ENCODE peak calls at places on chromosomes 2 and 18, in five cellular contexts. M, O, C, F and A are unnamed samples.

GRCh38 chr2:48852938-48853337 is 97.4 kb upstream of the LHCGR start:
- DNase-seq in M (no peak), O (no peak), C (no peak), F (no peak), A (no peak)

GRCh38 chr2:136242687-136243277 is 124.8 kb upstream of the CXCR4 start:
- DNase-seq in M (no peak), O (no peak), C (peak; percentile 64), F (peak; percentile 46), A (no peak)

GRCh38 chr2:128360711-128361110 is 42.0 kb upstream of the HS6ST1 start:
- DNase-seq in M (no peak), O (no peak), C (no peak), F (no peak), A (no peak)

GRCh38 chr18:50507120-50507590 is 52.7 kb upstream of the MAPK4 start:
- DNase-seq in M (no peak), O (no peak), C (peak; percentile 31), F (no peak), A (peak; percentile 63)

GRCh38 chr2:50781646-50782045 is 250.3 kb downstream of the NRXN1 start:
- DNase-seq in M (no peak), O (no peak), C (no peak), F (no peak), A (no peak)

GRCh38 chr2:74919827-74920226 is 38.6 kb upstream of the POLE4 start:
- DNase-seq in M (peak; percentile 91), O (peak; percentile 65), C (peak; percentile 84), F (peak; percentile 76), A (peak; percentile 22)

GRCh38 chr2:179675435-179675834 is 186.0 kb downstream of the ZNF385B start:
- DNase-seq in M (no peak), O (no peak), C (no peak), F (no peak), A (no peak)

GRCh38 chr2:178234648-178235047 is 40.3 kb downstream of the OSBPL6 start:
- DNase-seq in M (no peak), O (peak; percentile 31), C (no peak), F (no peak), A (peak; percentile 77)

GRCh38 chr2:241811209-241811951 is 2.4 kb downstream of the NEU4 start:
- DNase-seq in M (peak; percentile 80), O (no peak), C (no peak), F (no peak), A (no peak)

GRCh38 chr2:238157506-238158017 is 1.2 kb upstream of the ERFE start:
- DNase-seq in M (no peak), O (no peak), C (no peak), F (no peak), A (no peak)

GRCh38 chr2:222239945-222240675 is 58.7 kb downstream of the PAX3 start:
- DNase-seq in M (no peak), O (no peak), C (no peak), F (no peak), A (no peak)

GRCh38 chr18:77650799-77651385 is 401.2 kb downstream of the GALR1 start:
- DNase-seq in M (peak; percentile 79), O (peak; percentile 73), C (peak; percentile 82), F (peak; percentile 50), A (peak; percentile 24)

GRCh38 chr2:149561309-149561926 is 26.2 kb downstream of the MMADHC start:
- DNase-seq in M (no peak), O (no peak), C (peak; percentile 15), F (no peak), A (peak; percentile 51)

GRCh38 chr2:9627310-9627709 is 3.5 kb downstream of the YWHAQ start:
- DNase-seq in M (no peak), O (no peak), C (peak; percentile 49), F (no peak), A (no peak)

GRCh38 chr2:222976521-222977076 is 75.4 kb upstream of the KCNE4 start:
- DNase-seq in M (no peak), O (no peak), C (no peak), F (no peak), A (peak; percentile 73)

GRCh38 chr2:241443486-241444223 is 64.7 kb downstream of the STK25 start:
- DNase-seq in M (no peak), O (peak; percentile 12), C (peak; percentile 95), F (peak; percentile 91), A (peak; percentile 73)